ENCODE peak calls at places on chromosome 2, in nine cellular contexts. Y, L, D, T, U, Z, H, A and I are unnamed samples.

GRCh38 chr2:230886207-230886606 is 21.5 kb downstream of the ITM2C start:
- DNase-seq in L (no peak), T (no peak), Y (no peak), H (no peak), U (no peak), Z (no peak), D (no peak), A (no peak), I (no peak)

GRCh38 chr2:231222318-231223000 is 24.0 kb downstream of the ARMC9 start:
- DNase-seq in Z (no peak), Y (no peak), H (no peak), A (no peak), L (no peak), D (peak), U (peak), T (no peak), I (no peak)

GRCh38 chr2:128364441-128364911 is 45.8 kb upstream of the HS6ST1 start:
- DNase-seq in D (no peak), H (no peak), T (no peak), Y (no peak), Z (no peak), A (no peak), U (no peak), L (no peak), I (no peak)

GRCh38 chr2:79960035-79960725 is 344.4 kb downstream of the LRRTM1 start:
- DNase-seq in H (no peak), Y (no peak), T (no peak), U (no peak), A (no peak), L (no peak), D (no peak), Z (no peak), I (no peak)

GRCh38 chr2:221377597-221377996 is 194.5 kb downstream of the EPHA4 start:
- DNase-seq in L (no peak), A (no peak), T (no peak), U (no peak), Y (no peak), D (no peak), Z (no peak), H (no peak), I (no peak)

GRCh38 chr2:45777996-45778719 is 126.7 kb downstream of the PRKCE start:
- DNase-seq in A (no peak), T (no peak), Y (no peak), L (no peak), D (no peak), Z (no peak), U (no peak), H (no peak), I (no peak)

GRCh38 chr2:150486539-150487484 is 655 bp downstream of the RND3 start:
- DNase-seq in H (peak), D (no peak), T (no peak), Z (peak), Y (peak), U (no peak), A (peak), L (peak), I (no peak)

GRCh38 chr2:85601771-85602475 is 575 bp downstream of the TMEM150A start:
- DNase-seq in U (peak), D (no peak), H (peak), L (peak), Y (no peak), A (no peak), T (no peak), Z (no peak), I (no peak)

GRCh38 chr2:200104015-200104414 is 148.6 kb downstream of the MAIP1 start:
- DNase-seq in A (no peak), T (no peak), D (no peak), Y (no peak), H (no peak), Z (no peak), L (no peak), U (no peak), I (no peak)

GRCh38 chr2:167842047-167842446 is 405.3 kb downstream of the STK39 start:
- DNase-seq in L (no peak), H (no peak), U (no peak), T (no peak), Z (no peak), Y (no peak), A (no peak), D (no peak), I (no peak)

GRCh38 chr2:18178736-18179349 is 300.4 kb downstream of the KCNS3 start:
- DNase-seq in H (peak), Z (no peak), L (peak), U (peak), Y (peak), A (peak), D (no peak), T (peak), I (no peak)

GRCh38 chr2:59584958-59585357 is 968.5 kb downstream of the BCL11A start:
- DNase-seq in H (peak), Z (no peak), L (no peak), D (no peak), U (no peak), A (peak), Y (no peak), T (no peak), I (no peak)

GRCh38 chr2:172408143-172408766 is 19.1 kb upstream of the ITGA6 start:
- DNase-seq in Z (no peak), A (no peak), H (peak), Y (no peak), U (no peak), D (no peak), T (no peak), L (no peak), I (no peak)

GRCh38 chr2:13581471-13581870 is 864.7 kb downstream of the TRIB2 start:
- DNase-seq in Y (no peak), L (no peak), H (peak), T (no peak), U (no peak), Z (no peak), D (no peak), A (no peak), I (no peak)

GRCh38 chr2:215979615-215980014 is 33.7 kb downstream of the MREG start:
- DNase-seq in U (no peak), T (no peak), L (no peak), D (no peak), Y (no peak), A (no peak), Z (no peak), H (peak), I (no peak)

GRCh38 chr2:65055427-65056214 is 595 bp upstream of the CEP68 start:
- DNase-seq in Y (no peak), A (no peak), T (no peak), H (peak), L (peak), U (no peak), Z (no peak), D (no peak), I (peak)

GRCh38 chr2:179518891-179519290 is 254.3 kb upstream of the SESTD1 start:
- DNase-seq in Y (no peak), D (no peak), L (no peak), H (no peak), T (no peak), A (no peak), U (no peak), Z (no peak), I (no peak)

GRCh38 chr2:124755386-124755785 is 730.3 kb downstream of the CNTNAP5 start:
- DNase-seq in T (no peak), Z (no peak), L (no peak), D (no peak), Y (no peak), U (no peak), A (no peak), H (no peak), I (no peak)

GRCh38 chr2:1788478-1788959 is 44.2 kb upstream of the PXDN start:
- DNase-seq in U (no peak), L (no peak), T (no peak), A (no peak), H (no peak), Y (no peak), Z (no peak), D (no peak), I (no peak)

GRCh38 chr2:43343573-43344304 is 117.3 kb upstream of the ZFP36L2 start:
- DNase-seq in Z (no peak), D (peak), U (peak), Y (peak), H (no peak), L (peak), A (no peak), T (no peak), I (no peak)